ENCODE peak calls at places on chromosome X, in eight cellular contexts. One of them, this sample, is unnamed.

GRCh38 chrX:45497290-45497689 is 296.6 kb upstream of the DIPK2B start:
- ATAC-seq in memory B cell: no peak
- ATAC-seq in lung: no peak
- ATAC-seq in activated T-cell treated with anti-CD3 and anti-CD28 coated beads, Interleukin-2, amount 50 U/mL, for 72 hours: peak
- ATAC-seq in SK-N-SH treated with all-trans-retinoic acid at 6 μM for 48 hours: no peak
- ATAC-seq in naive thymus-derived CD4-positive, alpha-beta T cell: no peak
- ATAC-seq in DND-41: no peak
- ATAC-seq in esophagus mucosa: peak
- ATAC-seq in this sample: peak

GRCh38 chrX:110327336-110327735 is 9.5 kb upstream of the AMMECR1 start:
- ATAC-seq in memory B cell: no peak
- ATAC-seq in lung: no peak
- ATAC-seq in activated T-cell treated with anti-CD3 and anti-CD28 coated beads, Interleukin-2, amount 50 U/mL, for 72 hours: no peak
- ATAC-seq in SK-N-SH treated with all-trans-retinoic acid at 6 μM for 48 hours: no peak
- ATAC-seq in naive thymus-derived CD4-positive, alpha-beta T cell: peak
- ATAC-seq in DND-41: no peak
- ATAC-seq in esophagus mucosa: no peak
- ATAC-seq in this sample: no peak

GRCh38 chrX:149469406-149469805 is 35.7 kb downstream of the IDS start:
- ATAC-seq in memory B cell: no peak
- ATAC-seq in lung: peak
- ATAC-seq in activated T-cell treated with anti-CD3 and anti-CD28 coated beads, Interleukin-2, amount 50 U/mL, for 72 hours: no peak
- ATAC-seq in SK-N-SH treated with all-trans-retinoic acid at 6 μM for 48 hours: no peak
- ATAC-seq in naive thymus-derived CD4-positive, alpha-beta T cell: no peak
- ATAC-seq in DND-41: no peak
- ATAC-seq in esophagus mucosa: no peak
- ATAC-seq in this sample: no peak

GRCh38 chrX:12919051-12919450 is 12.6 kb downstream of the TLR8 start:
- ATAC-seq in memory B cell: no peak
- ATAC-seq in lung: no peak
- ATAC-seq in activated T-cell treated with anti-CD3 and anti-CD28 coated beads, Interleukin-2, amount 50 U/mL, for 72 hours: peak
- ATAC-seq in SK-N-SH treated with all-trans-retinoic acid at 6 μM for 48 hours: no peak
- ATAC-seq in naive thymus-derived CD4-positive, alpha-beta T cell: peak
- ATAC-seq in DND-41: no peak
- ATAC-seq in esophagus mucosa: peak
- ATAC-seq in this sample: peak

GRCh38 chrX:74613350-74614192 is 853 bp downstream of the RLIM start:
- ATAC-seq in memory B cell: no peak
- ATAC-seq in lung: no peak
- ATAC-seq in activated T-cell treated with anti-CD3 and anti-CD28 coated beads, Interleukin-2, amount 50 U/mL, for 72 hours: no peak
- ATAC-seq in SK-N-SH treated with all-trans-retinoic acid at 6 μM for 48 hours: peak
- ATAC-seq in naive thymus-derived CD4-positive, alpha-beta T cell: no peak
- ATAC-seq in DND-41: peak
- ATAC-seq in esophagus mucosa: no peak
- ATAC-seq in this sample: no peak

GRCh38 chrX:48058621-48059295 is 12.7 kb downstream of the ZNF630 start:
- ATAC-seq in memory B cell: no peak
- ATAC-seq in lung: no peak
- ATAC-seq in activated T-cell treated with anti-CD3 and anti-CD28 coated beads, Interleukin-2, amount 50 U/mL, for 72 hours: peak
- ATAC-seq in SK-N-SH treated with all-trans-retinoic acid at 6 μM for 48 hours: no peak
- ATAC-seq in naive thymus-derived CD4-positive, alpha-beta T cell: no peak
- ATAC-seq in DND-41: no peak
- ATAC-seq in esophagus mucosa: no peak
- ATAC-seq in this sample: peak

GRCh38 chrX:9352243-9352642 is 112.6 kb upstream of the TBL1X start:
- ATAC-seq in memory B cell: peak
- ATAC-seq in lung: no peak
- ATAC-seq in activated T-cell treated with anti-CD3 and anti-CD28 coated beads, Interleukin-2, amount 50 U/mL, for 72 hours: peak
- ATAC-seq in SK-N-SH treated with all-trans-retinoic acid at 6 μM for 48 hours: no peak
- ATAC-seq in naive thymus-derived CD4-positive, alpha-beta T cell: no peak
- ATAC-seq in DND-41: peak
- ATAC-seq in esophagus mucosa: no peak
- ATAC-seq in this sample: peak

GRCh38 chrX:10615931-10616780 is 4.2 kb downstream of the MID1 start:
- ATAC-seq in memory B cell: peak
- ATAC-seq in lung: no peak
- ATAC-seq in activated T-cell treated with anti-CD3 and anti-CD28 coated beads, Interleukin-2, amount 50 U/mL, for 72 hours: no peak
- ATAC-seq in SK-N-SH treated with all-trans-retinoic acid at 6 μM for 48 hours: peak
- ATAC-seq in naive thymus-derived CD4-positive, alpha-beta T cell: no peak
- ATAC-seq in DND-41: peak
- ATAC-seq in esophagus mucosa: peak
- ATAC-seq in this sample: no peak

GRCh38 chrX:17987783-17988182 is 126.7 kb upstream of the RAI2 start:
- ATAC-seq in memory B cell: no peak
- ATAC-seq in lung: no peak
- ATAC-seq in activated T-cell treated with anti-CD3 and anti-CD28 coated beads, Interleukin-2, amount 50 U/mL, for 72 hours: peak
- ATAC-seq in SK-N-SH treated with all-trans-retinoic acid at 6 μM for 48 hours: no peak
- ATAC-seq in naive thymus-derived CD4-positive, alpha-beta T cell: peak
- ATAC-seq in DND-41: peak
- ATAC-seq in esophagus mucosa: no peak
- ATAC-seq in this sample: peak

GRCh38 chrX:25872786-25873185 is 265.4 kb upstream of the MAGEB18 start:
- ATAC-seq in memory B cell: no peak
- ATAC-seq in lung: no peak
- ATAC-seq in activated T-cell treated with anti-CD3 and anti-CD28 coated beads, Interleukin-2, amount 50 U/mL, for 72 hours: no peak
- ATAC-seq in SK-N-SH treated with all-trans-retinoic acid at 6 μM for 48 hours: no peak
- ATAC-seq in naive thymus-derived CD4-positive, alpha-beta T cell: no peak
- ATAC-seq in DND-41: no peak
- ATAC-seq in esophagus mucosa: no peak
- ATAC-seq in this sample: no peak

GRCh38 chrX:144494069-144494468 is 610.2 kb downstream of the UBE2NL start:
- ATAC-seq in memory B cell: no peak
- ATAC-seq in lung: no peak
- ATAC-seq in activated T-cell treated with anti-CD3 and anti-CD28 coated beads, Interleukin-2, amount 50 U/mL, for 72 hours: no peak
- ATAC-seq in SK-N-SH treated with all-trans-retinoic acid at 6 μM for 48 hours: no peak
- ATAC-seq in naive thymus-derived CD4-positive, alpha-beta T cell: no peak
- ATAC-seq in DND-41: no peak
- ATAC-seq in esophagus mucosa: no peak
- ATAC-seq in this sample: no peak

GRCh38 chrX:31170792-31171191 is 99.0 kb upstream of the FTHL17 start:
- ATAC-seq in memory B cell: peak
- ATAC-seq in lung: no peak
- ATAC-seq in activated T-cell treated with anti-CD3 and anti-CD28 coated beads, Interleukin-2, amount 50 U/mL, for 72 hours: no peak
- ATAC-seq in SK-N-SH treated with all-trans-retinoic acid at 6 μM for 48 hours: no peak
- ATAC-seq in naive thymus-derived CD4-positive, alpha-beta T cell: no peak
- ATAC-seq in DND-41: no peak
- ATAC-seq in esophagus mucosa: no peak
- ATAC-seq in this sample: no peak

GRCh38 chrX:129842510-129843208 is 1.0 kb downstream of the ZDHHC9 start:
- ATAC-seq in memory B cell: no peak
- ATAC-seq in lung: peak
- ATAC-seq in activated T-cell treated with anti-CD3 and anti-CD28 coated beads, Interleukin-2, amount 50 U/mL, for 72 hours: no peak
- ATAC-seq in SK-N-SH treated with all-trans-retinoic acid at 6 μM for 48 hours: peak
- ATAC-seq in naive thymus-derived CD4-positive, alpha-beta T cell: no peak
- ATAC-seq in DND-41: no peak
- ATAC-seq in esophagus mucosa: no peak
- ATAC-seq in this sample: no peak

GRCh38 chrX:119402588-119402987 is 3.5 kb downstream of the SLC25A43 start:
- ATAC-seq in memory B cell: no peak
- ATAC-seq in lung: no peak
- ATAC-seq in activated T-cell treated with anti-CD3 and anti-CD28 coated beads, Interleukin-2, amount 50 U/mL, for 72 hours: no peak
- ATAC-seq in SK-N-SH treated with all-trans-retinoic acid at 6 μM for 48 hours: no peak
- ATAC-seq in naive thymus-derived CD4-positive, alpha-beta T cell: no peak
- ATAC-seq in DND-41: no peak
- ATAC-seq in esophagus mucosa: peak
- ATAC-seq in this sample: no peak